ENCODE peak calls at places on chromosome 6, in ten cellular contexts. H is uterus, Z is BE2C, P is mucosa of descending colon, C is Peyer's patch, V is DND-41, U is HCT116, N is coronary artery, B is cardiac muscle cell, S is fibroblast of pulmonary artery. W is an unnamed sample.

GRCh38 chr6:14871196-14871595 is 374.7 kb upstream of the JARID2 start:
- DNase-seq in C (no peak), N (no peak), H (no peak), B (no peak), U (no peak), V (no peak), Z (no peak), S (no peak), P (no peak), W (no peak)

GRCh38 chr6:31490115-31490873 is 7.7 kb upstream of the MICB start:
- DNase-seq in S (no peak), C (peak), B (no peak), Z (no peak), U (no peak), H (no peak), P (no peak), V (no peak), N (no peak), W (no peak)

GRCh38 chr6:38577492-38577891 is 62.2 kb downstream of the BTBD9 start:
- DNase-seq in C (no peak), H (no peak), V (no peak), P (no peak), S (no peak), U (no peak), Z (no peak), B (no peak), N (no peak), W (no peak)

GRCh38 chr6:24227556-24227955 is 101.5 kb downstream of the NRSN1 start:
- DNase-seq in P (no peak), B (no peak), U (no peak), S (no peak), C (no peak), Z (no peak), V (no peak), H (no peak), N (no peak), W (no peak)

GRCh38 chr6:45163952-45164766 is 164.0 kb upstream of the RUNX2 start:
- DNase-seq in C (no peak), B (no peak), U (peak), S (no peak), Z (no peak), V (no peak), H (no peak), P (no peak), N (no peak), W (peak)

GRCh38 chr6:7727951-7728854 is 2.3 kb downstream of the BMP6 start:
- DNase-seq in H (no peak), U (no peak), N (no peak), P (peak), Z (peak), V (no peak), C (no peak), B (peak), S (peak), W (no peak)

GRCh38 chr6:16737389-16737788 is 23.9 kb downstream of the ATXN1 start:
- DNase-seq in C (no peak), S (peak), U (no peak), P (no peak), V (no peak), B (no peak), Z (no peak), N (no peak), H (no peak), W (no peak)

GRCh38 chr6:53795702-53796450 is 1.1 kb downstream of the LRRC1 start:
- DNase-seq in C (peak), V (peak), N (peak), P (peak), U (no peak), H (peak), S (no peak), Z (no peak), B (peak), W (no peak)

GRCh38 chr6:33692760-33693158 is 18.7 kb downstream of the UQCC2 start:
- DNase-seq in C (peak), U (no peak), V (no peak), Z (no peak), B (no peak), N (no peak), H (no peak), S (no peak), P (peak), W (no peak)

GRCh38 chr6:36666726-36667591 is 11.6 kb upstream of the CDKN1A start:
- DNase-seq in H (peak), V (no peak), N (peak), C (peak), Z (peak), P (no peak), U (peak), S (peak), B (peak), W (peak)

GRCh38 chr6:157440162-157440561 is 59.2 kb downstream of the ZDHHC14 start:
- DNase-seq in V (no peak), S (no peak), Z (no peak), B (no peak), C (no peak), H (no peak), U (no peak), P (no peak), N (no peak), W (no peak)

GRCh38 chr6:106055442-106055975 is 30.6 kb upstream of the PRDM1 start:
- DNase-seq in B (no peak), V (no peak), N (no peak), Z (no peak), U (no peak), H (no peak), S (no peak), P (no peak), C (no peak), W (no peak)

GRCh38 chr6:122558027-122558426 is 52.2 kb upstream of the PKIB start:
- DNase-seq in H (no peak), P (no peak), N (no peak), S (no peak), Z (no peak), V (no peak), B (no peak), C (no peak), U (no peak), W (no peak)

GRCh38 chr6:131519670-131520436 is 53.2 kb upstream of the ARG1 start:
- DNase-seq in S (peak), C (peak), U (peak), P (peak), V (peak), N (no peak), Z (peak), B (peak), H (no peak), W (no peak)

GRCh38 chr6:142030115-142030619 is 102.6 kb upstream of the GJE1 start:
- DNase-seq in B (no peak), H (no peak), C (no peak), U (no peak), N (no peak), Z (no peak), V (no peak), S (peak), P (no peak), W (no peak)

GRCh38 chr6:10269814-10270472 is 144.9 kb downstream of the TFAP2A start:
- DNase-seq in C (no peak), P (no peak), S (no peak), U (no peak), B (no peak), H (no peak), V (no peak), N (no peak), Z (no peak), W (peak)

GRCh38 chr6:122754191-122754731 is 25.3 kb upstream of the FABP7 start:
- DNase-seq in C (no peak), V (no peak), U (no peak), P (no peak), N (no peak), Z (no peak), B (no peak), H (no peak), S (no peak), W (no peak)

GRCh38 chr6:83215131-83216047 is 22.2 kb downstream of the RWDD2A start:
- DNase-seq in U (peak), V (peak), P (peak), S (peak), H (peak), C (peak), B (peak), Z (peak), N (peak), W (no peak)

GRCh38 chr6:100881707-100882040 is 545 bp upstream of the ASCC3 start:
- DNase-seq in C (no peak), S (peak), H (no peak), Z (no peak), B (peak), N (no peak), U (no peak), V (no peak), P (no peak), W (no peak)

GRCh38 chr6:68778356-68779020 is 143.4 kb downstream of the ADGRB3 start:
- DNase-seq in P (no peak), C (no peak), V (no peak), N (no peak), Z (peak), B (peak), S (peak), H (no peak), U (no peak), W (no peak)
- TF ChIP-seq CTCF in P (no peak), C (no peak), V (peak), N (peak), Z (peak), B (peak), S (peak), H (no peak), U (no peak), W (peak)

GRCh38 chr6:680666-681374 is 12.1 kb downstream of the EXOC2 start:
- DNase-seq in P (no peak), V (no peak), Z (no peak), C (no peak), U (no peak), S (no peak), H (no peak), N (no peak), B (no peak), W (no peak)

GRCh38 chr6:678515-678914 is 14.4 kb downstream of the EXOC2 start:
- DNase-seq in P (no peak), H (no peak), C (no peak), Z (no peak), U (no peak), S (no peak), V (no peak), B (no peak), N (no peak), W (no peak)

GRCh38 chr6:679282-679681 is 13.7 kb downstream of the EXOC2 start:
- DNase-seq in C (no peak), Z (no peak), U (no peak), N (no peak), H (no peak), B (no peak), V (no peak), P (no peak), S (no peak), W (no peak)

GRCh38 chr6:677919-678318 is 15.0 kb downstream of the EXOC2 start:
- DNase-seq in B (no peak), V (no peak), P (no peak), N (no peak), H (no peak), C (no peak), U (no peak), S (no peak), Z (no peak), W (no peak)

DNA sequence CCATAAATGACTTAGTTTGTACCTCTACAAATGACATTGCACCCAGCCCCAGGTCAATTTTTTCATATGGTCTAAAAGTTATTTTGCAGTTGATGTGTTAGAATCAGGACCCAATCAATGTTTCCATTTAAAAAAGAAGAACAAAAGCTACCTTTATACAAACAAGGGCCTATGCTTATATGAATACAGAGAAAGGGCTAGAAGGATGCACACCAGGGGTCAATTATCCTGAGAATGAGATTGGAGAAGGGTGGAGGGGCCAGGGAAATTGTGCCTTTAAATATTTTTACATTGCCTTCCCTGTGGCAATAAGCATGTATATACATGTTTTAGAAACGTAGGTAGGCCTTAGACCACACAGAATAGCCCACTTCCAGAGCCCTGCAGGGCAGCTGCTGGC is 12.7 kb downstream of the EXOC2 start:
- DNase-seq in N (no peak), S (no peak), B (no peak), V (no peak), C (no peak), H (no peak), P (no peak), Z (no peak), U (no peak), W (no peak)
- H3K4me3 ChIP-seq in N (no peak), S (no peak), B (no peak), V (no peak), C (no peak), H (no peak), P (no peak), Z (no peak), U (no peak), W (no peak)

DNA sequence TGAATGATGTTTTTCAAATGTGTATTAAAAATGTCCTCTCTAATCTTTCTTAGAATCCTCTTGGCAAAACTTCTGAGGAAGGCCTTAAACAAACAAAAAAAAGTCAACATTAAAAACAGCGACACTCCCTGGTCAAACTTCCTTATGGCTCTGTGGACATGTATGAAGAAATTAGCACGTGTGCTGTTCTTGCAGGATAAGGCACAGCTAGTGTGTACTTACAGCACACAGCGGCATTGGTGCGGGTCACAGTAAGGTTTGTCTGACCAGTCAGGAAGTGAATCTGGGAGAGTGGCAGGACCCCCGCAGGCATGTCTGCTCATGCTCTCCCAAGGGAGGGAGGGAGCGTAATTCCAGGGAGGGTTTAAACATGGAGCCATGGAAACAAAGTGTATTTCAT is 38.8 kb downstream of the SLC22A1 start:
- DNase-seq in C (no peak), B (no peak), U (no peak), V (no peak), H (no peak), Z (peak), S (no peak), N (no peak), P (peak), W (no peak)
- TF ChIP-seq CTCF in C (no peak), B (no peak), U (peak), V (no peak), H (no peak), Z (no peak), S (no peak), N (no peak), P (no peak), W (no peak)

DNA sequence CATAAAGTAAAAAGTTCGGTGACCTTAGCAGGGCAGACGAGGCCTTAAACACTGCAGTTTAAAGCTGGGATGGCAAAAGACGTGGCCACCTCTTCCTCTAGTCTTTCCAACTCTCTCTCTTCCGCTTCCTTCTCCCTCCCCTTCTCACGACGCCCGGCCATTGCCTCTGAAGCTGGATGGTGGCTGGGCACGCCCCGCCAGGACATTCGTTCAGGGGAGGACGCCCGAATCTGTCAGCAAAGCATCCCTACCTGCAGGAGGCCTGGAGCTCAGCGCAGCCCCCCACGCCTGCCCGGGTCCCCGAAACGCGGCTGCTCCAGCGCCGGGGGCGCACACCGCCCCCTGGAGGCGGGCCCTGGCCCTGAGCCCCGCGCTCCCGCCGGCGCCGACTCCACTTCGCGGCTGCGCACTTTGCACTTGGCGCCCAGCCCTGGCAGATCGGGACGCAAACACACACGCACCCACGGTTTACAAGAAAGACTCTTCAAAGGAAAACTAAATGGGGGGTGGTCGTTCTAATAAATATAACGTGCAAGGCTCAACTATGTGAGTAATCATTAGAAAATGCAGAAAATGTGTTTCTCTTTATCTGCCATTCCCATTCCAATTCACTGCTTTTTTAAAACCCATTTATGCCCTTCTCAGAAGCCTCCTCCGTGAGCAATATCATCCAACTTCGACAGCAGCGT is 54.7 kb upstream of the FOXC1 start:
- DNase-seq in S (peak), V (no peak), H (peak), B (peak), N (no peak), C (peak), Z (peak), P (peak), U (no peak), W (no peak)
- H3K4me3 ChIP-seq in S (peak), V (no peak), H (peak), B (peak), N (peak), C (peak), Z (no peak), P (peak), U (no peak), W (peak)

GRCh38 chr6:29652198-29652584 is 4.7 kb upstream of the MOG start:
- DNase-seq in S (no peak), P (no peak), Z (no peak), C (no peak), N (no peak), B (no peak), U (no peak), H (no peak), V (no peak), W (no peak)

GRCh38 chr6:29653452-29654038 is 3.3 kb upstream of the MOG start:
- DNase-seq in Z (peak), V (peak), B (peak), P (peak), H (peak), N (no peak), S (peak), C (peak), U (peak), W (no peak)

GRCh38 chr6:29649701-29650673 is 6.9 kb upstream of the MOG start:
- DNase-seq in B (peak), N (peak), U (peak), S (peak), H (peak), P (peak), C (peak), V (peak), Z (peak), W (peak)

GRCh38 chr6:29647927-29648642 is 8.8 kb upstream of the MOG start:
- DNase-seq in Z (no peak), S (peak), U (peak), H (no peak), C (no peak), V (no peak), P (no peak), B (peak), N (no peak), W (no peak)

GRCh38 chr6:29651413-29652197 is 5.3 kb upstream of the MOG start:
- DNase-seq in Z (no peak), B (peak), V (no peak), H (no peak), U (peak), P (no peak), N (no peak), C (no peak), S (peak), W (no peak)
- TF ChIP-seq CTCF in Z (peak), B (peak), V (peak), H (peak), U (peak), P (peak), N (peak), C (peak), S (peak), W (peak)

GRCh38 chr6:5107332-5107731 is 22.2 kb downstream of the PPP1R3G start:
- DNase-seq in B (no peak), P (no peak), N (no peak), H (no peak), U (no peak), V (no peak), Z (no peak), C (no peak), S (no peak), W (no peak)

GRCh38 chr6:5108068-5108467 is 22.9 kb downstream of the PPP1R3G start:
- DNase-seq in Z (no peak), U (no peak), C (no peak), H (no peak), P (no peak), N (no peak), S (no peak), B (peak), V (no peak), W (no peak)

GRCh38 chr6:5109436-5109835 is 24.3 kb downstream of the PPP1R3G start:
- DNase-seq in U (no peak), B (no peak), N (no peak), V (no peak), H (no peak), P (no peak), Z (no peak), C (no peak), S (no peak), W (no peak)

GRCh38 chr6:5110246-5110645 is 25.1 kb downstream of the PPP1R3G start:
- DNase-seq in U (no peak), H (no peak), P (no peak), S (no peak), Z (no peak), V (no peak), C (no peak), N (no peak), B (no peak), W (no peak)

DNA sequence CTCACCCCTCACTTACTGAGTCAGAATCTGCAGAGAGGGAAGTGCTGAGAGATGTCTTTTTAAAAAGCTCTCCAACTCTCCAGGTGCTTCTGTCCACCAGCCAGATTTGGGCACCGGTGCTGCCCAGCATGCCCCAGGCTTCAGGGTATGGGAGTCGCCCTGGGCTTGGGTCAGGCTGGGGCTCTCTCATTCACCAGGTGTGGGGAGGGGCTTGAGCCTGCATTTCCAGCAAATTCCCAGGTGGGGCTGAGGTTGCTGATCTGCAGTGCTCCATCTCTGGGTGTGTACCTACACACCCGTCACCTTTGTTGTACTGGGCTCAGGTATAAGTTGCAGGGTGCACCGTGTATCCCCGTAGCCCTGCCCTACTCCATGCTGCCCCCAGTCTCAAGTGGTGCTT is 23.4 kb downstream of the PPP1R3G start:
- DNase-seq in S (no peak), P (no peak), U (no peak), C (no peak), N (no peak), B (no peak), H (no peak), Z (no peak), V (no peak), W (no peak)
- H3K4me3 ChIP-seq in S (no peak), P (no peak), U (no peak), C (no peak), N (no peak), B (no peak), H (no peak), Z (no peak), V (no peak), W (no peak)

GRCh38 chr6:56570434-56571359 is 72.0 kb downstream of the DST start:
- DNase-seq in U (no peak), P (no peak), S (peak), C (no peak), V (no peak), B (peak), H (no peak), Z (no peak), N (no peak), W (no peak)
- TF ChIP-seq CTCF in U (peak), P (no peak), S (peak), C (no peak), V (peak), B (peak), H (peak), Z (peak), N (peak), W (peak)

GRCh38 chr6:80280258-80281010 is 174.0 kb downstream of the BCKDHB start:
- DNase-seq in C (no peak), S (peak), U (no peak), N (no peak), B (no peak), H (no peak), P (no peak), V (no peak), Z (no peak), W (no peak)
- H3K4me3 ChIP-seq in C (no peak), S (no peak), U (no peak), N (no peak), B (no peak), H (no peak), P (no peak), V (no peak), Z (no peak), W (no peak)

W was measured in epithelial cell of proximal tubule.